ENCODE peak calls at places on chromosomes 4 and X, in nine cellular contexts. One of them, this sample, is unnamed.

GRCh38 chrX:70525733-70526132 is 81.1 kb downstream of the DLG3 start:
- DNase-seq in brain microvascular endothelial cell: no peak
- DNase-seq in D721Med: no peak
- DNase-seq in GM19239: no peak
- DNase-seq in EH: no peak
- DNase-seq in GM12892: no peak
- DNase-seq in activated CD8-positive, alpha-beta memory T cell treated with anti-CD3 and anti-CD28 coated beads for 48 hours: no peak
- DNase-seq in A172: no peak
- DNase-seq in upper lobe of left lung: peak
- DNase-seq in this sample: no peak

GRCh38 chr4:36213956-36214355 is 30.4 kb downstream of the ARAP2 start:
- DNase-seq in GM19239: no peak
- DNase-seq in activated CD8-positive, alpha-beta memory T cell treated with anti-CD3 and anti-CD28 coated beads for 48 hours: no peak
- DNase-seq in brain microvascular endothelial cell: no peak
- DNase-seq in A172: no peak
- DNase-seq in upper lobe of left lung: no peak
- DNase-seq in D721Med: no peak
- DNase-seq in EH: no peak
- DNase-seq in GM12892: no peak
- DNase-seq in this sample: no peak

GRCh38 chr4:32824321-32824720 is 2104.2 kb downstream of the PCDH7 start:
- DNase-seq in D721Med: no peak
- DNase-seq in EH: no peak
- DNase-seq in brain microvascular endothelial cell: peak
- DNase-seq in GM12892: no peak
- DNase-seq in A172: peak
- DNase-seq in activated CD8-positive, alpha-beta memory T cell treated with anti-CD3 and anti-CD28 coated beads for 48 hours: no peak
- DNase-seq in GM19239: no peak
- DNase-seq in upper lobe of left lung: no peak
- DNase-seq in this sample: no peak

GRCh38 chr4:140653718-140654515 is 85.2 kb upstream of the UCP1 start:
- DNase-seq in EH: peak
- DNase-seq in D721Med: no peak
- DNase-seq in GM19239: no peak
- DNase-seq in A172: no peak
- DNase-seq in upper lobe of left lung: no peak
- DNase-seq in activated CD8-positive, alpha-beta memory T cell treated with anti-CD3 and anti-CD28 coated beads for 48 hours: no peak
- DNase-seq in GM12892: no peak
- DNase-seq in brain microvascular endothelial cell: peak
- DNase-seq in this sample: peak

GRCh38 chrX:155880586-155881157 is 473 bp upstream of the VAMP7 start:
- DNase-seq in GM12892: no peak
- DNase-seq in brain microvascular endothelial cell: no peak
- DNase-seq in activated CD8-positive, alpha-beta memory T cell treated with anti-CD3 and anti-CD28 coated beads for 48 hours: no peak
- DNase-seq in D721Med: no peak
- DNase-seq in EH: no peak
- DNase-seq in upper lobe of left lung: no peak
- DNase-seq in GM19239: no peak
- DNase-seq in A172: no peak
- DNase-seq in this sample: peak

GRCh38 chr4:55125087-55125721 is at the start of gene KDR:
- DNase-seq in upper lobe of left lung: peak
- DNase-seq in GM12892: no peak
- DNase-seq in brain microvascular endothelial cell: peak
- DNase-seq in activated CD8-positive, alpha-beta memory T cell treated with anti-CD3 and anti-CD28 coated beads for 48 hours: no peak
- DNase-seq in D721Med: peak
- DNase-seq in A172: peak
- DNase-seq in EH: peak
- DNase-seq in GM19239: no peak
- DNase-seq in this sample: no peak

GRCh38 chr4:8343051-8343966 is 73.8 kb downstream of the HTRA3 start:
- DNase-seq in GM12892: no peak
- DNase-seq in D721Med: no peak
- DNase-seq in EH: no peak
- DNase-seq in GM19239: no peak
- DNase-seq in upper lobe of left lung: peak
- DNase-seq in activated CD8-positive, alpha-beta memory T cell treated with anti-CD3 and anti-CD28 coated beads for 48 hours: no peak
- DNase-seq in brain microvascular endothelial cell: no peak
- DNase-seq in A172: no peak
- DNase-seq in this sample: no peak

GRCh38 chr4:189117426-189117825 is 823.2 kb upstream of the FRG1 start:
- DNase-seq in D721Med: no peak
- DNase-seq in activated CD8-positive, alpha-beta memory T cell treated with anti-CD3 and anti-CD28 coated beads for 48 hours: no peak
- DNase-seq in upper lobe of left lung: no peak
- DNase-seq in GM12892: no peak
- DNase-seq in brain microvascular endothelial cell: no peak
- DNase-seq in GM19239: no peak
- DNase-seq in A172: no peak
- DNase-seq in EH: peak
- DNase-seq in this sample: no peak